ENCODE peak calls at places on chromosomes 2 and 18, in seven cellular contexts. J is HFFc6, V is cardiac muscle cell, H is lung, B is ascending aorta, Q is osteocyte, P is GM06990. I is an unnamed sample.

GRCh38 chr18:61093967-61094366 is 239.3 kb upstream of the CDH20 start:
- DNase-seq in J (no peak), V (no peak), H (no peak), B (no peak), Q (no peak), P (no peak), I (no peak)

GRCh38 chr2:19120941-19121750 is 237.3 kb downstream of the OSR1 start:
- DNase-seq in J (peak), V (no peak), H (no peak), B (no peak), Q (no peak), P (no peak), I (no peak)

GRCh38 chr18:13611058-13611615 is 115.2 kb downstream of the FAM210A start:
- DNase-seq in J (peak), V (no peak), H (no peak), B (no peak), Q (peak), P (peak), I (no peak)

GRCh38 chr18:45829896-45830295 is 4.4 kb downstream of the SIGLEC15 start:
- DNase-seq in J (no peak), V (no peak), H (no peak), B (no peak), Q (no peak), P (no peak), I (no peak)

GRCh38 chr2:86704482-86704971 is 15.6 kb upstream of the RMND5A start:
- DNase-seq in J (peak), V (peak), H (no peak), B (peak), Q (no peak), P (no peak), I (no peak)

GRCh38 chr18:57980573-57981348 is 63.3 kb upstream of the NEDD4L start:
- DNase-seq in J (no peak), V (no peak), H (no peak), B (no peak), Q (no peak), P (no peak), I (no peak)

GRCh38 chr2:234978466-234979203 is 26.8 kb downstream of the SH3BP4 start:
- DNase-seq in J (no peak), V (no peak), H (peak), B (no peak), Q (no peak), P (no peak), I (no peak)

GRCh38 chr2:196278491-196278911 is 107.1 kb upstream of the STK17B start:
- DNase-seq in J (peak), V (no peak), H (no peak), B (no peak), Q (no peak), P (no peak), I (no peak)

GRCh38 chr2:207113403-207113802 is 52.3 kb downstream of the KLF7 start:
- DNase-seq in J (no peak), V (no peak), H (no peak), B (no peak), Q (no peak), P (no peak), I (no peak)

GRCh38 chr18:45621068-45621511 is 5.8 kb downstream of the SLC14A2 start:
- DNase-seq in J (no peak), V (peak), H (no peak), B (peak), Q (no peak), P (no peak), I (peak)

GRCh38 chr2:11767779-11768178 is 21.3 kb downstream of the LPIN1 start:
- DNase-seq in J (no peak), V (no peak), H (no peak), B (no peak), Q (no peak), P (no peak), I (no peak)

GRCh38 chr18:49630246-49630699 is 68.4 kb downstream of the LIPG start:
- DNase-seq in J (no peak), V (no peak), H (no peak), B (no peak), Q (no peak), P (no peak), I (no peak)

DNA sequence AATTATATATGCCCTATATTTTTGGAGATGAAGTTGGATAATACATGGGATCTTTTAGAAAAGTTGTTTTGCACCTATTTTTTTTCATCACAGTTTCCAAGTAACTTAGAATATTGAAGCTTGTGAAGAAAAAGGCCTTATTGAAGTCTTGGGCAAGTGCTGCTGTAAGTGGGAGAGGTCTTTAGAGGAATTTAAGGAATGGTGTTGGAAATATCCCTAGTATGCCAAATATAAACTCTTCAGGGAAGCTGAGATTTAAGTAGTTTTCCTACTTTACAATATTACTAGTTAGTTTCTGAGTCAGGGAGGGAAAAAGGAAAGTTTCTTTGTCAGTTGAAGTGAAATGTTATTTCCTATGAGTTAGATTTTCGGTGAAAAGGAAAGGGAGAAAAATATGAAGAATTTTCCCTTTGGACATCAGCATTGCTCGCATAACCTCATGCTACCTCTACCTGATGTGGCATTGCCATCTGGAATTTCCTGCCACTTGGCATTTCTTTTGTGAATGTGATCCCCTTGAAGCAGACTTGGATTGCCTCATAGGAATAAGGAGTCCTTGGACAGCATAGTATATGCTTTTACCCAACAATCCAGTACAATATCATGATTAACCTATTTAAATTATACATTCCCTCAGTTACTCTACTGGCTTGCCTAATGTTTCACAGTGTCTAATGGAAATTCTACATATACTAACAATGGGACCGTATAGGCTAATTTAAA is 12.1 kb downstream of the PLEKHH2 start:
- DNase-seq in J (no peak), V (no peak), H (no peak), B (no peak), Q (no peak), P (no peak), I (no peak)
- TF ChIP-seq CTCF in J (no peak), V (no peak), H (no peak), B (no peak), Q (no peak), P (no peak), I (no peak)

GRCh38 chr2:239359194-239359912 is 41.5 kb downstream of the HDAC4 start:
- DNase-seq in J (no peak), V (no peak), H (no peak), B (no peak), Q (peak), P (no peak), I (no peak)

GRCh38 chr2:239360008-239360407 is 40.8 kb downstream of the HDAC4 start:
- DNase-seq in J (no peak), V (no peak), H (no peak), B (no peak), Q (no peak), P (no peak), I (no peak)

GRCh38 chr2:239360421-239361310 is 40.2 kb downstream of the HDAC4 start:
- DNase-seq in J (no peak), V (no peak), H (no peak), B (no peak), Q (no peak), P (no peak), I (no peak)

GRCh38 chr2:239362497-239362896 is 38.3 kb downstream of the HDAC4 start:
- DNase-seq in J (no peak), V (no peak), H (no peak), B (no peak), Q (no peak), P (no peak), I (no peak)

DNA sequence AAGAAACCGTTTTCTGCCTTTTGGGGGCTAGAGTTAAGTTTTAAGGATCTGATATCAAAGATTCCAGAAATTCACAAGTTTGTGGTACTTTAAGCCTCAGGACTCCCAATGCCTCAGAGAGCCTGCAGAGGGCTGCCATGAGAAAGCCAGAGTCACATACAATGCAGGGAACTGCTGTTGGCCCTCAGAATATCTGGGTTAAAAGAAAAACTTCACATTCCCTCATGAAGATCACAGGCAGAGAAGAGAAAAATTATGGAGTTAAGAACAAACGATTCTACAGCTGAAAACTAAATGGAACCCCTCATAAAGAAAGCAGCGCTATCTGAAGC is 39.5 kb downstream of the HDAC4 start:
- DNase-seq in J (peak), V (peak), H (no peak), B (no peak), Q (no peak), P (no peak), I (no peak)
- TF ChIP-seq CTCF in J (peak), V (peak), H (no peak), B (no peak), Q (peak), P (no peak), I (no peak)

DNA sequence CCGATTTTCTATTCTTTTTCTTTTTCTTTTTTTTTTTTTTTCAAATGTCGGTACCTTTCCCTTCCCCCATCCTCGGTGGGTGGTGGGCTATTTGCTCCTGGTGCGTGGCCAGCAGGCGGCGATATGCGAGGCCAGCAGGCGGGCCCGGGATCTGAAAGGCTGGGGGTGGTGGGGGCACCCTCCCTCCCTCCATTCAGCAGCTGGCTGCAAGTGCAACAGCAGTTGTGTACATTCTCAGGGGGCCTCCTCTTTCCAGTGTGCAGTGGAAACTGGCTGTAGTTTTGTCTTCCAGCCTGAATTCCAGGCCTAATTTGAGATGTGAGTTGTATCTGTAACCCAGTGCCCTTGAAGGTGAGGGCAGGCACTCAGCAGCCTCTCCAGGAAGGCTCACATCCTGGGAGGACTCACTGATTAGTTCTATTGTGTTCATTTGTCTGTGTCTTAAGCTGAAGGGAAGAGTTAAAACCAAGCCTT is 3.1 kb downstream of the MYCN start:
- DNase-seq in J (no peak), V (peak), H (no peak), B (no peak), Q (no peak), P (no peak), I (peak)
- TF ChIP-seq CTCF in J (no peak), V (no peak), H (no peak), B (no peak), Q (peak), P (peak), I (peak)

GRCh38 chr18:7224198-7224597 is 6.7 kb upstream of the LRRC30 start:
- DNase-seq in J (no peak), V (no peak), H (no peak), B (no peak), Q (no peak), P (no peak), I (no peak)

DNA sequence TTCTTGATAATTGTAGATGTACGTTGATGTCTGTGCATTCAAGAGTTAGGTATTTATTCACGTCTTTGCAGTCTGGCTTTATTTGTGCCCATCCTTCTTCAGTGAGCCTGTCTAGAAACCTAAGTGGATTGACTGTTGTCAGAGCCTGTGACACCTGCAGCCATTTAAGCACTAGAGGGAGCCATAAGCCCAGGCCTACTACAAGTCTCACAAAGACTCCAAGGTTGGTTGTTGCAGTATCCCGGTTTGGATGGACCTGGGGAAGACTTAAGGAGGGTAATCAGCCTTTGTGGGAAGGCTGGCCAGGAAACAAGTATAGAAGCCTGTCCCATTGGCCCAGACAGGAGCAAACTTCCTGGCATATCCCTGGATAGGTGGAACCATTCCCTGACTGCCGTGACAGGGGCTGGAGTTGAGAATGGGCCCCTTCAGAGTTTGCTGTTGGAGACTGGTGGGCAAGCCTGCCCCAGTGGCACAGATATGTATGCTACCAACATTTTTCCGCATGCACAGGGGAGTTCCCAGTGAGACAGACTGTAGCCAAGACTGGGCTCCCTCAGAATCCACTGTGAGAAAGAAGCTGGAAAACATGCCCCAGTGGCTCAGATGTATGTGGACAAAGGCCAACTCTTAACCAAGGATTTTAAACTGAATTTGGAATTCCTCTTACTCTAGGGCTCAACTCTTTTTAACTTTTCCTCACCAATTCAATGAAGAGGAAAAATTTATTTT is 9.3 kb upstream of the LRRC30 start:
- DNase-seq in J (peak), V (peak), H (peak), B (no peak), Q (no peak), P (no peak), I (no peak)
- TF ChIP-seq CTCF in J (peak), V (peak), H (peak), B (peak), Q (peak), P (peak), I (peak)

DNA sequence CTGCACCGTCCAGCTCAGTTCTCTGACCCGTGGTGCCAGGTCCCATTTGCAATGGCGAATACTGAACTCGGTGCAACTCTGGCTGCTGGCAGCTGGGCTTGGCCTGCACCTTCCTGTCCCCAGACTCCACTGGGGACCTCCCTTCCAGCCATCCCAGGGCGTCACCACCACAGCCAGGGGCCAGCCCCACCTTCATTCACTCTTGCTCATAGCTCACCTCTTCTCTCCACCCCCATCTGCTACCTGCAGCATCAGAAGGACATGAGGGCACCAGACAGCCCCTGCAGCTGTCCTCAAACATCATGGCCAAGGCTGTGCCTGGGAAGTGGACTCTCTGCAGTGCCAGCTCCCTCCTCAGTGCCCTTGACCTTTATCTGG is 16.2 kb upstream of the ALPI start:
- DNase-seq in J (no peak), V (no peak), H (no peak), B (no peak), Q (no peak), P (no peak), I (no peak)
- TF ChIP-seq CTCF in J (peak), V (peak), H (no peak), B (no peak), Q (peak), P (no peak), I (no peak)

GRCh38 chr2:1892529-1893250 is 148.4 kb upstream of the PXDN start:
- DNase-seq in J (no peak), V (no peak), H (no peak), B (no peak), Q (no peak), P (no peak), I (no peak)

GRCh38 chr2:1891971-1892486 is 147.7 kb upstream of the PXDN start:
- DNase-seq in J (no peak), V (no peak), H (no peak), B (no peak), Q (peak), P (no peak), I (no peak)

GRCh38 chr2:1889099-1889650 is 144.9 kb upstream of the PXDN start:
- DNase-seq in J (no peak), V (no peak), H (no peak), B (no peak), Q (no peak), P (no peak), I (no peak)

GRCh38 chr2:1893856-1894255 is 149.5 kb upstream of the PXDN start:
- DNase-seq in J (no peak), V (no peak), H (no peak), B (no peak), Q (no peak), P (no peak), I (no peak)

DNA sequence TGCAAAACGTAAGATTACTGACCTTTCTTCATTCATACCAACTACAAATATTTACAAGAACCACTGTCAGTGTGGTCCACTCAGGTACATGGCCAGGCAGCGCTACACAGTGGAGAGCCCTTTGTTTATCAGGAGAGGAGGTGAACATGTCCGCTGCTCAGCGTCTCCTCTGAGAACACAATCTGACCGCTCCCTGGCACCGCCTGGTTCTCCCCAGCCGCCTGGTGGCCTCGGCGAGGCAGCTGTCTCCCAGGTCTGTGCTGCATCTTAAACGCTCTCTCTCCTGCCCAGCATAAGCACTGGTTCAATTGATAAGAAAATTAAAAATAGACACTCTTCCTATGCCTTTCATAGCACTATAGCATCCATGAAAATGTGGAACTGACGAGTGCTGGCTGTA is 146.8 kb upstream of the PXDN start:
- DNase-seq in J (no peak), V (peak), H (no peak), B (no peak), Q (no peak), P (no peak), I (no peak)
- TF ChIP-seq CTCF in J (no peak), V (no peak), H (no peak), B (no peak), Q (no peak), P (no peak), I (no peak)

I was measured in D721Med.